ENCODE peak calls at places on chromosome 13, in ten cellular contexts. D, H, M, E, G, Z, L, Y, T and V are unnamed samples.

GRCh38 chr13:45292176-45292575 is 48.8 kb downstream of the TPT1 start:
- DNase-seq in D (no peak), H (no peak), M (no peak), E (no peak), G (no peak), Z (no peak), L (peak; percentile 62), Y (no peak), T (no peak), V (no peak)

GRCh38 chr13:90760639-90761038 is 586.8 kb upstream of the MIR17HG start:
- DNase-seq in D (no peak), H (no peak), M (no peak), E (no peak), G (no peak), Z (no peak), L (no peak), Y (no peak), T (no peak), V (no peak)

GRCh38 chr13:35057858-35058257 is 115.8 kb downstream of the NBEA start:
- DNase-seq in D (no peak), H (no peak), M (no peak), E (no peak), G (no peak), Z (no peak), L (no peak), Y (no peak), T (no peak), V (no peak)

GRCh38 chr13:106357198-106357597 is 178.3 kb downstream of the EFNB2 start:
- DNase-seq in D (no peak), H (peak; percentile 25), M (no peak), E (no peak), G (no peak), Z (no peak), L (peak; percentile 14), Y (no peak), T (no peak), V (no peak)

GRCh38 chr13:102742506-102742905 is 31.1 kb downstream of the TEX30 start:
- DNase-seq in D (no peak), H (no peak), M (no peak), E (no peak), G (no peak), Z (no peak), L (no peak), Y (no peak), T (no peak), V (no peak)

GRCh38 chr13:110832531-110832930 is 82.3 kb downstream of the ANKRD10 start:
- DNase-seq in D (no peak), H (no peak), M (no peak), E (no peak), G (no peak), Z (no peak), L (no peak), Y (no peak), T (no peak), V (no peak)

GRCh38 chr13:91351980-91352379 is 4.5 kb downstream of the MIR17HG start:
- DNase-seq in D (no peak), H (no peak), M (no peak), E (no peak), G (no peak), Z (no peak), L (no peak), Y (no peak), T (no peak), V (no peak)

GRCh38 chr13:70339738-70340137 is 231.5 kb upstream of the KLHL1 start:
- DNase-seq in D (no peak), H (no peak), M (no peak), E (peak; percentile 6), G (no peak), Z (peak; percentile 43), L (no peak), Y (no peak), T (peak; percentile 40), V (no peak)

GRCh38 chr13:110430391-110431338 is 123.6 kb downstream of the COL4A2 start:
- DNase-seq in D (no peak), H (no peak), M (no peak), E (no peak), G (no peak), Z (no peak), L (no peak), Y (no peak), T (no peak), V (no peak)

GRCh38 chr13:26473571-26474230 is 83.8 kb upstream of the WASF3 start:
- DNase-seq in D (no peak), H (peak; percentile 28), M (no peak), E (no peak), G (no peak), Z (no peak), L (no peak), Y (no peak), T (no peak), V (no peak)

GRCh38 chr13:62432906-62433305 is 1017.3 kb upstream of the PCDH20 start:
- DNase-seq in D (no peak), H (no peak), M (no peak), E (no peak), G (no peak), Z (no peak), L (no peak), Y (no peak), T (no peak), V (no peak)

GRCh38 chr13:43348397-43348796 is 325.0 kb downstream of the DNAJC15 start:
- DNase-seq in D (peak; percentile 6), H (peak; percentile 27), M (no peak), E (peak; percentile 59), G (no peak), Z (no peak), L (peak; percentile 52), Y (no peak), T (no peak), V (no peak)

GRCh38 chr13:110251227-110251791 is 55.6 kb downstream of the COL4A1 start:
- DNase-seq in D (no peak), H (no peak), M (no peak), E (no peak), G (no peak), Z (no peak), L (no peak), Y (peak; percentile 72), T (no peak), V (no peak)

GRCh38 chr13:79295906-79296564 is 110.0 kb downstream of the RBM26 start:
- DNase-seq in D (no peak), H (no peak), M (no peak), E (peak; percentile 3), G (no peak), Z (no peak), L (peak; percentile 13), Y (no peak), T (no peak), V (no peak)

GRCh38 chr13:19596960-19597361 is 35.6 kb upstream of the TPTE2 start:
- DNase-seq in D (peak; percentile 64), H (peak; percentile 12), M (no peak), E (no peak), G (no peak), Z (no peak), L (peak; percentile 54), Y (no peak), T (no peak), V (no peak)

GRCh38 chr13:104357174-104357573 is 1291.0 kb upstream of the SLC10A2 start:
- DNase-seq in D (no peak), H (no peak), M (no peak), E (no peak), G (no peak), Z (no peak), L (no peak), Y (no peak), T (no peak), V (no peak)

GRCh38 chr13:32984857-32985626 is 31.2 kb upstream of the KL start:
- DNase-seq in D (no peak), H (no peak), M (no peak), E (no peak), G (peak; percentile 18), Z (no peak), L (peak; percentile 26), Y (no peak), T (no peak), V (no peak)

GRCh38 chr13:42924290-42924803 is 67.7 kb downstream of the EPSTI1 start:
- DNase-seq in D (no peak), H (no peak), M (no peak), E (no peak), G (no peak), Z (no peak), L (no peak), Y (no peak), T (no peak), V (no peak)

DNA sequence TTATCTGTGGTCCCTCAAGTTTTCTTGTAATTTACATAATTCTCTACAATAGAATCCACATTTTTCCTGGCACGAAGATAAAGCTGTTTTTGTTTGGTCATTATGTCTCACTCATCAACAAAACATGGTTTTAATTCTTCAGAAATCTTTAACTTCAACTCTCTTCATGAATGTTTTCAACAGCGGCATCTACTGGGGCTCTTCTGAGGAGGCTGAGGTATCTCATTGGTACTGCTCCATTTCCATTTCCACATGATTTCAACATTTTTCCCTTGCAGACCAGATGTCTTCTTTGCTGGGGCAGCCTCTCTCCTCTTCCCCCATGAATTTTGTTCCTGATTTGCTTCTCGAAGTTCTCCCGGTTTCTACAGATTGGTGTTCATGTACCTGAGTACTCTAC is 5.8 kb upstream of the KBTBD7 start:
- DNase-seq in D (no peak), H (no peak), M (no peak), E (no peak), G (no peak), Z (no peak), L (no peak), Y (no peak), T (no peak), V (no peak)
- TF ChIP-seq CTCF in D (peak; percentile 23), H (no peak), M (no peak), E (no peak), G (no peak), Z (no peak), L (no peak), Y (no peak), T (no peak), V (no peak)

GRCh38 chr13:113998781-113999617 is 25.1 kb upstream of the C13orf46 start:
- DNase-seq in D (no peak), H (no peak), M (peak; percentile 40), E (no peak), G (no peak), Z (no peak), L (no peak), Y (no peak), T (no peak), V (no peak)
- TF ChIP-seq CTCF in D (no peak), H (no peak), M (no peak), E (no peak), G (no peak), Z (no peak), L (no peak), Y (no peak), T (no peak), V (no peak)

DNA sequence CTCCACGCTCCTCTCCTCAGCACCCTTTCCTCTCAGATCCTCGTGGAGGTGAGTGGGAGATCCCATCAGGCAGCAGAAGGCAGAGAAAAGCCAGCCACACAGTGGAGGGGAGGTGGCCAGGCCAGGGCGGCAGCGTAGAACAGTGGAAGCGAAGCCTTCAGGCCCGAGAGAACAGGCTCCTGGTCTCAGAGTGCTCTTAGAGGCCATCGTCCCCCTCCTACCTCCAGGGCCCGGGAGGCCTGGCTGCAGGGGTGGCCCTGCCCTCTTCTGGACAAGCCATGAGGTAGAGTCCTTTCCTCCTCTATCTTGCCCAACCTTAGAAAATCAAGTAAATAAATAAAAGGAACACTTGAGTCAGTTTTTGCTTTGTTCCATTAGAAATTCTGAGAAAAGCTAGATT is 202.0 kb downstream of the KATNAL1 start:
- DNase-seq in D (no peak), H (no peak), M (no peak), E (no peak), G (no peak), Z (peak; percentile 50), L (no peak), Y (no peak), T (no peak), V (no peak)
- TF ChIP-seq CTCF in D (no peak), H (no peak), M (no peak), E (peak; percentile 35), G (no peak), Z (no peak), L (no peak), Y (no peak), T (no peak), V (no peak)

GRCh38 chr13:27869436-27870090 is 50.2 kb upstream of the PDX1 start:
- DNase-seq in D (no peak), H (no peak), M (no peak), E (no peak), G (no peak), Z (no peak), L (no peak), Y (no peak), T (no peak), V (no peak)
- TF ChIP-seq CTCF in D (no peak), H (no peak), M (peak; percentile 22), E (no peak), G (no peak), Z (no peak), L (peak; percentile 2), Y (no peak), T (no peak), V (no peak)